ENCODE peak calls at places on chromosomes 5 and 9, in eight cellular contexts. F, X, D, Q, O, T, R and J are unnamed samples.

GRCh38 chr5:154562244-154562861 is 84.3 kb upstream of the HAND1 start:
- DNase-seq in Q (no peak), O (no peak), F (no peak), X (no peak), R (no peak), D (no peak), T (no peak), J (no peak)

GRCh38 chr5:140157032-140157781 is 17.8 kb upstream of the CYSTM1 start:
- DNase-seq in R (peak; percentile 49), O (peak; percentile 90), Q (peak; percentile 83), F (peak; percentile 89), D (peak; percentile 92), T (peak; percentile 90), X (peak; percentile 92), J (peak; percentile 93)

GRCh38 chr5:68265822-68266395 is 50.4 kb downstream of the PIK3R1 start:
- DNase-seq in X (no peak), R (no peak), Q (no peak), T (no peak), O (no peak), F (peak; percentile 46), D (no peak), J (no peak)

GRCh38 chr9:121556580-121556979 is 56.9 kb upstream of the GGTA1 start:
- DNase-seq in D (no peak), T (peak; percentile 50), X (no peak), Q (no peak), O (no peak), R (no peak), F (peak; percentile 97), J (peak; percentile 87)

GRCh38 chr9:77588319-77588937 is 59.7 kb downstream of the GNA14 start:
- DNase-seq in T (no peak), Q (no peak), X (no peak), O (no peak), R (no peak), D (no peak), F (peak; percentile 92), J (no peak)

GRCh38 chr5:142830241-142831018 is 60.3 kb downstream of the ARHGAP26 start:
- DNase-seq in Q (no peak), F (peak; percentile 46), O (no peak), X (no peak), R (no peak), D (no peak), T (no peak), J (no peak)

GRCh38 chr9:119968837-119969707 is 599.8 kb upstream of the BRINP1 start:
- DNase-seq in Q (peak; percentile 5), X (peak; percentile 86), F (peak; percentile 81), R (no peak), D (peak; percentile 63), O (peak; percentile 75), T (peak; percentile 72), J (peak; percentile 85)

GRCh38 chr5:125461641-125462072 is 715.2 kb upstream of the ZNF608 start:
- DNase-seq in O (no peak), Q (no peak), X (no peak), R (no peak), F (peak; percentile 71), D (no peak), T (no peak), J (no peak)

GRCh38 chr9:16484744-16485143 is 385.7 kb downstream of the BNC2 start:
- DNase-seq in T (no peak), R (no peak), X (no peak), F (peak; percentile 56), Q (no peak), O (no peak), D (no peak), J (no peak)

GRCh38 chr5:155085282-155085990 is 71.9 kb downstream of the KIF4B start:
- DNase-seq in T (no peak), D (no peak), O (no peak), F (no peak), Q (no peak), X (no peak), R (no peak), J (no peak)

GRCh38 chr9:134626576-134627416 is 14.8 kb upstream of the COL5A1 start:
- DNase-seq in D (no peak), T (no peak), X (peak; percentile 40), F (peak; percentile 72), O (no peak), Q (no peak), R (no peak), J (peak; percentile 51)

GRCh38 chr5:60455589-60455988 is 244.4 kb downstream of the DEPDC1B start:
- DNase-seq in F (no peak), O (no peak), R (no peak), Q (no peak), T (no peak), D (no peak), X (no peak), J (no peak)

DNA sequence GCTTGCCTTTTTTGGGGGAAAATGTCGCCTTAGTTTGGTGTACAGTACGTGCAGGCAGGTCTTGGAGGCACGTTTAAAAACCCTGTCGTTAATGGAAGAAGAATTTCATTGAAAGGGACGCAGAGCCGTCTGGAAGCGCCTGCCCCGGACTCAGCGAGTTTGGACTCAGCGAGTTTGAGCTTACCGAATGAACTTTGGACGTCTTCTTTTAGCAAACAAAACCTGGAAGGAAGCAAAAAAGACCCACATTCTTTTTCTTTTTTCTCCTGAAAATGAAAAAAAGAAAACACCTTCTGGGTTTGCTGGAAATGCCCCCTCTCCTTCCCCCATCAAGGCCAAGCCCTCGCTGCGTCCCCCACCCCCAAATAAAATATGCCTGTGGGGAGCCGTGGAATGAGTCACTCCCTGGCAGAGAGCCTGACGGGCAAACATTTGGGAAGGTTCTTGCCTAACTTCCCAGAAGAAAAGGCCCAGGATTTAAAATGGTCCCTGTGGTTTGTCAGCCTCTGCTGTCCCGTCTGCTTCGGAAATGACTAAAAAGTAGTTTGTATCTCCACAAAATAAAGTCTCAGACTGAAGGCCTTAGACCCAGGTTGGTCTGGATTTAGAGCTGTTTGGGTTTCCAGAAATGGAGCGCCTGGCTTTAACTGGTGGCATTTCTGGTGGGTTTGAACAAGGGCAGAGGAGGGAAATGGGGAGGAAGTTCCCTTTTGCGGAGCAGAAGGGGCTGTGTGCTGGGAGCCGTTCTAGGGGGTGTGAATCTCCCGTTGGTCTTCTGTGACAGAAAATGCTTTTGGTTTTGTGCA is 1.7 kb downstream of the NEK6 start:
- DNase-seq in O (peak; percentile 88), Q (no peak), R (no peak), F (peak; percentile 90), X (peak; percentile 86), T (peak; percentile 88), D (peak; percentile 81), J (peak; percentile 92)
- H3K4me3 ChIP-seq in O (peak overlapping the region; percentile 74), Q (no peak overlapping the region), R (peak overlapping the region; percentile 78), F (peak overlapping the region; percentile 94), X (peak overlapping the region; percentile 90), T (peak overlapping the region; percentile 52), D (peak overlapping the region; percentile 66), J (peak overlapping the region; percentile 87)

DNA sequence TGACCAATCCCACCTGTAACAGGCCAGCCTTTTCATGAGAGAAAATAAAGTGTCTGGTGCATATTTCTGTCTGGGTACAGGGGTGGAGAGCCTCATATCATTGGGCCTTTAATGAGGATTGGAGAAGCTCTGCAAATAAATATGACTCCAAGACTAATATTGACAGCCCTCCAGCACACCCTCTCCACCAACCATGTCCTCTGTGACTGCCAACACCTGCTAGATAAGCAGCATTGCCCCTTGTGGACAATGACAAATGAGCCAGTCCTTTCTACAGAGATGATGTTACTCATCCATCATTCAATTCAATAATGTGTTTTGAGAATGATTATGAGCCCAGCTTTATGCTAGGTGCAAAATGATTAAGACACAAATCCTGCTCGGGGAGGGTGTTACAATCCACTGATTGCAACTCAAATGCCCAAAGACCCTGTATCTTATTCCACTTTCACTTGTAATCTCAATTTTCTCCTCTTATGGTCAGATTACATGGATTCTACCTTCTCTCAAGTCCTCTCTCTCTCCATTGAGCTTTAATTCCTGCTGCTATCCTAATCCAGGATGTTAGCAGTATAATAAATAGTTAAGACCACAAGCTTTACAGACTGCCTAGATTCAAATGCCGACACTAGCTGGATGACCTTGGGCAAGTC is 2.1 kb upstream of the GFRA3 start:
- DNase-seq in D (no peak), X (no peak), R (no peak), T (no peak), F (no peak), O (no peak), Q (no peak), J (no peak)
- TF ChIP-seq CTCF in D (no peak), X (no peak), R (no peak), T (no peak), F (no peak), O (no peak), Q (no peak), J (no peak)

DNA sequence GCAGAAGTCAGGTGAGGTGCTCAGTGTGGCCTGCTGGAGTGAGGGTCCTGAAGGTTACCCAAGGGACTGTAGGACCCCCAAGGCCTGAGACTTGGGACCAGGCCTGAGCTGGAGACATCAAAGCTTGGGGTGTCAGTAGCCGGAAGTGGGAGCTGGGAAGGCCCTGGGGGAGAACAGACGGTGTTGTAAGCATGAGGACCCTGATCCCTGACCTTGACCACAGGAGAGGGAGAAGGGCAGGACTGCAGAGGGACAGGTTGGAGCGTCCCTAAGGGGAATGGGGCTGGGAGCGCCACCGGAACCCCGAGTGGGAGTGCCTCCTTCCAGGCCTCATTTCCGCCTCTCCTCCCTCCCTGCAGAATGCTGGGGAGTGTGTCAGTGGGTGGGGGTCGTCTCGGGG is 533 bp downstream of the TTC16 start:
- DNase-seq in R (no peak), O (no peak), Q (no peak), X (no peak), F (no peak), T (no peak), D (no peak), J (no peak)
- H3K27ac ChIP-seq in R (no peak overlapping the region), O (peak overlapping the region; percentile 75), Q (peak overlapping the region; percentile 83), X (peak overlapping the region; percentile 83), F (no peak overlapping the region), T (no peak overlapping the region), D (peak overlapping the region; percentile 94), J (peak overlapping the region; percentile 85)

GRCh38 chr5:35857004-35857345 is 284 bp downstream of the IL7R start:
- DNase-seq in O (no peak), X (no peak), Q (no peak), F (no peak), R (no peak), T (no peak), D (no peak), J (no peak)

GRCh38 chr5:35856186-35857003 is at the start of gene IL7R:
- DNase-seq in X (no peak), T (no peak), Q (no peak), O (no peak), D (no peak), F (peak; percentile 56), R (no peak), J (no peak)

GRCh38 chr5:35855221-35855620 is 1.5 kb upstream of the IL7R start:
- DNase-seq in R (no peak), X (no peak), O (no peak), Q (no peak), T (no peak), D (no peak), F (peak; percentile 16), J (no peak)

GRCh38 chr5:35859101-35859661 is 2.5 kb downstream of the IL7R start:
- DNase-seq in R (no peak), Q (no peak), X (no peak), F (peak; percentile 25), D (no peak), O (no peak), T (no peak), J (no peak)

DNA sequence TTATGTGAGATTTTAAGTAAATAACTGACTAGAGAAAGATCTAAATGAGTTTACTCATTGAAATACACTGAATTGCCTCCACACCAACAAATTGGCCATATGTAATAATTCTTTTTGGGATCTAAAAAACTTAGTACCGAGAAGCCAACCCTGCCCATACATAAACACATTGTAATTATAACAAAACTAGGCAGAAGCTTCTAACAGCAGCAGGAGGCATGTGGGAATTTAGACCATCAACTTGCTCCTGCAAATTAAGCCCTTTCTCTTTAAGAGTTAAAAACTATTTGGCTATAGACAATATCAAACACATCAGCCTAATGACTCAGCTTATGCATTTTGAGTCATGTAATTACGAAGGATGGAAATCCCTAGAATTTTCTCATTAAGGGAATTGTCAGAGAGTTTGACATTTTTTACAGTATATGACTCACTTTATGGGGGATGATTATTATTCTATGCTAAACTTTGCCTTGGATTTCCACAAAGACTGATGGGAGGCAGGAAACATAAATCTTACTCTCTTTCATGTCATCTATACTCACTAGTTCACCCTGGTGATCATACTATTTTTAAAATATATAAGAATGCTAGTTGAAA is 1.0 kb downstream of the IL7R start:
- DNase-seq in D (no peak), T (no peak), X (no peak), R (no peak), O (no peak), Q (no peak), F (peak; percentile 62), J (no peak)
- H3K4me3 ChIP-seq in D (peak overlapping the region; percentile 6), T (no peak overlapping the region), X (peak overlapping the region; percentile 42), R (peak overlapping the region; percentile 25), O (no peak overlapping the region), Q (peak overlapping the region; percentile 80), F (no peak overlapping the region), J (no peak overlapping the region)